ENCODE peak calls at places on chromosomes 13 and 19, in five cellular contexts. C, M, K, O and U are unnamed samples.
A peak's percentile ranks its signal among the peaks of the same experiment; 100 is the strongest.

GRCh38 chr19:38550376-38550775 is 67.4 kb downstream of the MAP4K1 start:
- DNase-seq in M (no peak), O (peak; percentile 29), K (no peak), C (no peak), U (no peak)

GRCh38 chr13:105814219-105814901 is 721.1 kb downstream of the EFNB2 start:
- DNase-seq in M (no peak), C (no peak), K (no peak), O (no peak), U (no peak)

GRCh38 chr19:41328818-41329220 is 18.8 kb downstream of the CCDC97 start:
- DNase-seq in M (no peak), K (no peak), O (peak; percentile 57), C (no peak), U (no peak)

GRCh38 chr19:17556995-17557394 is 1.5 kb downstream of the COLGALT1 start:
- DNase-seq in K (no peak), O (no peak), M (no peak), C (no peak), U (no peak)

GRCh38 chr13:86810385-86810784 is 860.8 kb upstream of the SLITRK5 start:
- DNase-seq in C (no peak), O (no peak), M (no peak), K (no peak), U (no peak)

GRCh38 chr13:45373116-45373606 is 32.2 kb upstream of the TPT1 start:
- DNase-seq in M (no peak), C (no peak), K (no peak), O (no peak), U (no peak)

GRCh38 chr13:50991624-50992610 is 82.3 kb downstream of the RNASEH2B start:
- DNase-seq in M (no peak), O (peak; percentile 27), C (no peak), K (no peak), U (no peak)

GRCh38 chr19:55554749-55555152 is 9.4 kb upstream of the SBK3 start:
- DNase-seq in K (no peak), C (no peak), O (no peak), M (no peak), U (no peak)

GRCh38 chr13:79870123-79870522 is 389.2 kb downstream of the NDFIP2 start:
- DNase-seq in M (peak; percentile 23), O (no peak), K (no peak), C (no peak), U (no peak)

GRCh38 chr13:44394649-44395048 is 21.0 kb downstream of the SERP2 start:
- DNase-seq in M (no peak), O (no peak), K (no peak), C (no peak), U (no peak)

GRCh38 chr13:21061077-21061945 is at the start of gene LATS2:
- DNase-seq in O (peak; percentile 98), C (peak; percentile 95), K (peak; percentile 99), M (peak; percentile 99), U (peak; percentile 99)

GRCh38 chr19:56076413-56076998 is 44.6 kb downstream of the ZNF787 start:
- DNase-seq in M (peak; percentile 77), K (no peak), O (no peak), C (no peak), U (no peak)

GRCh38 chr13:80340643-80341097 is 256 bp downstream of the SPRY2 start:
- DNase-seq in C (no peak), M (no peak), K (no peak), O (no peak), U (no peak)

GRCh38 chr13:46753917-46754316 is 43.0 kb downstream of the ESD start:
- DNase-seq in M (no peak), O (no peak), C (no peak), K (no peak), U (no peak)

GRCh38 chr19:1155352-1156304 is 18.4 kb downstream of the SBNO2 start:
- DNase-seq in K (no peak), C (peak; percentile 45), M (no peak), O (no peak), U (no peak)

GRCh38 chr13:99863789-99864626 is 107.6 kb downstream of the ZIC5 start:
- DNase-seq in M (no peak), K (no peak), C (no peak), O (no peak), U (no peak)

GRCh38 chr13:100491164-100491847 is 97.3 kb downstream of the GGACT start:
- DNase-seq in O (peak; percentile 61), M (no peak), K (no peak), C (peak; percentile 60), U (peak; percentile 65)

GRCh38 chr13:34577051-34577450 is 365.0 kb upstream of the NBEA start:
- DNase-seq in K (no peak), M (no peak), O (no peak), C (no peak), U (no peak)

GRCh38 chr13:77774181-77774580 is 76.7 kb downstream of the SLAIN1 start:
- DNase-seq in K (no peak), M (no peak), C (no peak), O (no peak), U (no peak)

GRCh38 chr13:67200605-67201004 is 29.5 kb downstream of the PCDH9 start:
- DNase-seq in C (no peak), M (no peak), K (no peak), O (no peak), U (no peak)

GRCh38 chr19:41308450-41309224 is 1.3 kb upstream of the CCDC97 start:
- DNase-seq in M (peak; percentile 96), C (peak; percentile 95), O (peak; percentile 97), K (peak; percentile 98), U (peak; percentile 96)

GRCh38 chr19:22532388-22533310 is 101.5 kb upstream of the ZNF492 start:
- DNase-seq in O (peak; percentile 66), M (no peak), K (peak; percentile 94), C (peak; percentile 96), U (peak; percentile 96)

GRCh38 chr19:17841810-17842662 is 5.7 kb downstream of the JAK3 start:
- DNase-seq in C (peak; percentile 75), O (peak; percentile 76), K (peak; percentile 94), M (peak; percentile 99), U (peak; percentile 93)

GRCh38 chr13:43124495-43124894 is 101.1 kb downstream of the DNAJC15 start:
- DNase-seq in C (no peak), M (no peak), O (no peak), K (no peak), U (no peak)

GRCh38 chr19:38634757-38635482 is 12.5 kb upstream of the ACTN4 start:
- DNase-seq in O (peak; percentile 87), K (peak; percentile 94), M (peak; percentile 73), C (peak; percentile 72), U (peak; percentile 72)

GRCh38 chr13:24680258-24680920 is at the start of gene ATP12A:
- DNase-seq in C (no peak), K (no peak), O (no peak), M (peak; percentile 92), U (no peak)

GRCh38 chr19:35869327-35870123 is 1.2 kb downstream of the APLP1 start:
- DNase-seq in K (peak; percentile 88), O (peak; percentile 69), M (peak; percentile 99), C (peak; percentile 47), U (peak; percentile 88)

GRCh38 chr13:23579886-23580706 is 9.9 kb downstream of the TNFRSF19 start:
- DNase-seq in M (peak; percentile 46), O (no peak), K (no peak), C (no peak), U (no peak)

GRCh38 chr19:41548954-41549688 is 26.8 kb upstream of the CEACAM21 start:
- DNase-seq in M (peak; percentile 55), K (no peak), C (no peak), O (no peak), U (no peak)

GRCh38 chr13:80036845-80037504 is 304.0 kb downstream of the SPRY2 start:
- DNase-seq in K (no peak), O (no peak), M (no peak), C (no peak), U (no peak)

DNA sequence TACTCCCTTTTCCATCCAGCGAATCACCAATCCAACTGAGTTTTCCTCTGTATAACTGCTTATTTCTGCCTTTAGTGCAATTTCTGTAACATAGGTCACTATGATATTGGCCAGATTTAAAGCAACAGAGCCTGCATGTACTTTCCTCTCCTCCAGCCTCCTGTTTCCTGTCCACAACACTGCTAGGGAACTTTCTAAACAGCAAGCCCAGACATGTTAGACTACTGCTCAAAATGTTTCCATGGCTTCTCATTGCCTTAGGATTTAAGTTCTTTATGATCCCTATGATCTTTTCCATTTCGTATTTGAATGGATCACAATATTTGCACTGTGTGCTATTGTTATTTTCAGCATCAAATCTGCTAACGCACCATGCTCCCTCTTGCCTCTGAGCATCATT is 481.7 kb upstream of the SLC10A2 start:
- DNase-seq in K (no peak), O (no peak), M (no peak), C (no peak), U (no peak)
- H3K4me1 ChIP-seq in K (no peaks in the 10 kb centered on the region), O (no peaks in the 10 kb centered on the region), M (no peaks in the 10 kb centered on the region), C (no peaks in the 10 kb centered on the region), U (no peaks in the 10 kb centered on the region)

DNA sequence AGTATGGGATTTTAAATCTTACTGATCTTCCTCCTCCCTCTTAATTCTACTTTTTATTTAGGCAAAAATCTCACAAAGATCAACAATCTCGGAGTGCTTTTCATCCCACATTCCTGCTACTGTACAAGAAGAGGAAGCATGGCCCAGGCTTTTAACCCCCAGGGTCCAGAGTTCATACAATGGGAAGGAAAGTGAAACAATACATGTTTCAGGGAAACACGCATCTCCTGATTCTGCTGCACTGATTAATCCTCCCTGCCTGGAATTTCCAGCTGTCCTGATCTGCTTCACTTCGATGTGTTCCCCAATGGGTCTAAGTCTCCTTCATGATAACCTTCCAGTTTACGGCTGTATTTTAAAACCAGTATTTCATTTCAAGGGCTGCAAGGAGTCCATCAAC is 44.5 kb downstream of the COL4A1 start:
- DNase-seq in O (no peak), C (no peak), M (no peak), K (no peak), U (no peak)
- H3K4me1 ChIP-seq in O (peaks cover 25% of the 10 kb centered on the region), C (peaks cover 13% of the 10 kb centered on the region), M (peaks cover 44% of the 10 kb centered on the region), K (no peaks in the 10 kb centered on the region), U (peaks cover 34% of the 10 kb centered on the region)

GRCh38 chr13:110301606-110302131 is 5.3 kb downstream of the COL4A1 start:
- DNase-seq in K (no peak), M (peak; percentile 24), O (no peak), C (peak; percentile 39), U (no peak)

GRCh38 chr13:110300090-110300815 is 6.7 kb downstream of the COL4A1 start:
- DNase-seq in K (no peak), C (no peak), M (no peak), O (no peak), U (no peak)

GRCh38 chr13:110302986-110303385 is 4.0 kb downstream of the COL4A1 start:
- DNase-seq in K (no peak), M (no peak), C (peak; percentile 11), O (no peak), U (no peak)

GRCh38 chr13:110302154-110302553 is 4.8 kb downstream of the COL4A1 start:
- DNase-seq in M (no peak), C (peak; percentile 14), O (no peak), K (no peak), U (no peak)

DNA sequence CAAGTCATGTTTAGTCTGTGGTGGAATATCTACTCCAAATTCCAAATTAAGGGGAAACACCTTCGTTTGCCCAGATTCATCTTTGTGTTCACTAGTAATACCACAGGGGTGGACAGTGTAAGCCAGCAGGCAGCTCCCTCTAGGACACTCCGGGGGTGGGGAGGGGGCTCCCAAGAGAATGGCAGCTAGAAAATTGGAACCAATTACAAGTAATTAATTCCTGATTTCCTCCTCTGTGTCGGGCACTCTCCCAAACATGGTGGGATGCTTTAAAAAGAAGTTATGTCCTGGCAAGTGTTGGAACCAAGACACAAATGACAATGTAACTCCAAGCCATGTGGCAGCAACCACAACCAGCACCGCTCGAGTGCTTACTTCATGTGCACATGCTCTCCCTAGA is 5.9 kb downstream of the COL4A1 start:
- DNase-seq in O (no peak), C (peak; percentile 25), M (no peak), K (no peak), U (no peak)
- H3K4me1 ChIP-seq in O (peaks cover 7% of the 10 kb centered on the region), C (peaks cover 7% of the 10 kb centered on the region), M (peaks cover 45% of the 10 kb centered on the region), K (peaks cover 13% of the 10 kb centered on the region), U (peaks cover 26% of the 10 kb centered on the region)

GRCh38 chr13:103935117-103935516 is 868.9 kb upstream of the SLC10A2 start:
- DNase-seq in C (no peak), K (no peak), O (no peak), M (peak; percentile 15), U (no peak)
- H3K4me1 ChIP-seq in C (no peaks in the 10 kb centered on the region), K (no peaks in the 10 kb centered on the region), O (peaks cover 5% of the 10 kb centered on the region), M (no peaks in the 10 kb centered on the region), U (no peaks in the 10 kb centered on the region)